ENCODE peak calls at places on chromosomes 7 and 10, in ten cellular contexts. C is AG04449, N is psoas muscle, Z is fibroblast of pulmonary artery, P is heart left ventricle, D is endodermal cell, K is aorta, H is adipocyte, I is A549, W is IMR-90. Y is an unnamed sample.

GRCh38 chr10:111756541-111757061 is 427.0 kb downstream of the GPAM start:
- DNase-seq in H (no peak), C (no peak), N (peak), P (no peak), D (peak), K (no peak), I (peak), Z (no peak), W (no peak), Y (peak)

GRCh38 chr10:91551856-91552255 is 81.0 kb downstream of the PPP1R3C start:
- DNase-seq in Z (peak), P (no peak), N (no peak), C (no peak), W (peak), H (peak), D (peak), I (peak), K (no peak), Y (peak)

GRCh38 chr7:157554393-157555238 is 217.8 kb downstream of the DNAJB6 start:
- DNase-seq in Z (no peak), K (peak), D (peak), P (peak), I (no peak), W (no peak), H (no peak), C (no peak), N (no peak), Y (no peak)

GRCh38 chr7:101126651-101127459 is at the start of gene SERPINE1:
- DNase-seq in I (peak), K (peak), D (peak), N (peak), C (peak), W (peak), P (peak), Z (peak), H (peak), Y (peak)

GRCh38 chr10:11510714-11511113 is 100.7 kb downstream of the USP6NL start:
- DNase-seq in Z (no peak), C (no peak), W (no peak), I (no peak), N (no peak), K (no peak), D (no peak), H (no peak), P (no peak), Y (no peak)

GRCh38 chr7:66768865-66769832 is 28.6 kb downstream of the RABGEF1 start:
- DNase-seq in P (no peak), Z (no peak), W (peak), K (no peak), N (no peak), I (no peak), H (peak), D (no peak), C (no peak), Y (no peak)

GRCh38 chr7:38637957-38638356 is 6.8 kb upstream of the AMPH start:
- DNase-seq in H (no peak), I (no peak), C (no peak), P (no peak), D (no peak), N (no peak), K (no peak), W (no peak), Z (no peak), Y (no peak)

GRCh38 chr7:81684513-81685262 is 85.2 kb downstream of the HGF start:
- DNase-seq in C (peak), K (peak), P (peak), N (peak), H (peak), D (no peak), Z (peak), W (peak), I (peak), Y (peak)

GRCh38 chr10:99329238-99329890 is at the start of gene CNNM1:
- DNase-seq in Z (no peak), C (no peak), H (peak), K (peak), D (peak), I (peak), W (no peak), P (no peak), N (no peak), Y (no peak)

GRCh38 chr7:155979566-155979965 is 167.3 kb upstream of the SHH start:
- DNase-seq in I (no peak), C (no peak), P (no peak), K (no peak), N (no peak), D (peak), H (no peak), W (no peak), Z (no peak), Y (no peak)

GRCh38 chr7:78039791-78040776 is 241.5 kb downstream of the PHTF2 start:
- DNase-seq in W (no peak), H (no peak), Z (peak), D (peak), I (peak), K (peak), C (no peak), P (peak), N (peak), Y (no peak)

GRCh38 chr7:95817846-95818245 is 45.5 kb downstream of the DYNC1I1 start:
- DNase-seq in I (no peak), C (no peak), H (no peak), W (no peak), N (no peak), P (no peak), K (no peak), D (no peak), Z (peak), Y (no peak)

GRCh38 chr7:138625849-138626230 is 75.3 kb downstream of the SVOPL start:
- DNase-seq in P (no peak), K (no peak), I (no peak), H (no peak), C (no peak), Z (no peak), D (no peak), N (no peak), W (no peak), Y (no peak)

GRCh38 chr7:114793155-114793849 is 128.6 kb upstream of the MDFIC start:
- DNase-seq in N (no peak), D (no peak), P (no peak), C (no peak), Z (no peak), H (no peak), K (no peak), I (no peak), W (no peak), Y (no peak)

GRCh38 chr10:118922226-118922625 is 107.3 kb upstream of the NANOS1 start:
- DNase-seq in D (no peak), N (no peak), H (no peak), W (no peak), K (no peak), P (no peak), Z (no peak), I (no peak), C (no peak), Y (peak)

GRCh38 chr10:63917363-63917762 is 396.2 kb downstream of the REEP3 start:
- DNase-seq in H (peak), W (no peak), I (no peak), Z (no peak), P (no peak), K (no peak), C (no peak), D (no peak), N (no peak), Y (no peak)

GRCh38 chr10:102500621-102501149 is 1.8 kb downstream of the ACTR1A start:
- DNase-seq in C (no peak), K (peak), N (no peak), D (no peak), Z (no peak), I (no peak), W (no peak), H (no peak), P (no peak), Y (no peak)
- H3K4me3 ChIP-seq in C (peak), K (no peak), N (peak), D (peak), Z (peak), I (no peak), W (no peak), H (peak), P (peak), Y (no peak)

GRCh38 chr10:77506517-77506916 is 131.1 kb downstream of the KCNMA1 start:
- DNase-seq in D (no peak), I (no peak), N (no peak), K (no peak), W (peak), H (no peak), P (no peak), Z (no peak), C (no peak), Y (no peak)
- H3K4me3 ChIP-seq in D (no peak), I (no peak), N (no peak), K (no peak), W (no peak), H (no peak), P (no peak), Z (no peak), C (no peak), Y (no peak)

GRCh38 chr10:100656479-100656878 is 88.9 kb upstream of the PAX2 start:
- DNase-seq in H (peak), Z (peak), D (peak), N (no peak), I (no peak), P (no peak), C (no peak), W (no peak), K (no peak), Y (no peak)
- H3K4me3 ChIP-seq in H (no peak), Z (no peak), D (no peak), N (peak), I (peak), P (no peak), C (no peak), W (peak), K (no peak), Y (peak)

GRCh38 chr7:131261476-131261994 is 66.1 kb upstream of the MKLN1 start:
- DNase-seq in P (no peak), H (no peak), Z (no peak), I (no peak), W (no peak), K (no peak), N (no peak), D (no peak), C (no peak), Y (no peak)

GRCh38 chr7:131267631-131268030 is 60.0 kb upstream of the MKLN1 start:
- DNase-seq in D (no peak), Z (no peak), H (no peak), I (no peak), P (no peak), N (no peak), W (no peak), K (no peak), C (no peak), Y (no peak)

GRCh38 chr7:131265227-131265626 is 62.4 kb upstream of the MKLN1 start:
- DNase-seq in K (no peak), W (no peak), N (no peak), Z (no peak), C (no peak), D (no peak), P (no peak), I (no peak), H (no peak), Y (no peak)
- H3K4me3 ChIP-seq in K (no peak), W (no peak), N (no peak), Z (no peak), C (no peak), D (no peak), P (no peak), I (no peak), H (no peak), Y (no peak)

DNA sequence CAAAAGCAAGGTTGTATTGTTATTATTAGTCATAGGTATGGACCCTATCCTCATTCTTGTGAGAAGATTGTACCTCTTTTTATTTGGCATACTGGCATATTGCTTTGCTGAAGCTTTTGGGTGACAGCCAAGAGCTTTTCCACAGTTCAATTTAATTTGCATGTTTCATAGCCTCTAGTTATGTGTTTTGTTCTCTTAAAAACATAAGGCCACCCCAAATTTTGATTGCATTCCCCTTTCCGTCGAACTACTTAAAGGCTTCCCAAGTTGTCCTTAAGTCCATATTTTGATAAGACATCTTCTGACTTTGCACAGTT is 1.6 kb downstream of the MCU start:
- DNase-seq in D (no peak), P (no peak), N (no peak), W (no peak), K (no peak), Z (no peak), C (no peak), H (peak), I (no peak), Y (no peak)
- H3K4me3 ChIP-seq in D (peak), P (peak), N (peak), W (peak), K (peak), Z (peak), C (peak), H (peak), I (peak), Y (peak)

DNA sequence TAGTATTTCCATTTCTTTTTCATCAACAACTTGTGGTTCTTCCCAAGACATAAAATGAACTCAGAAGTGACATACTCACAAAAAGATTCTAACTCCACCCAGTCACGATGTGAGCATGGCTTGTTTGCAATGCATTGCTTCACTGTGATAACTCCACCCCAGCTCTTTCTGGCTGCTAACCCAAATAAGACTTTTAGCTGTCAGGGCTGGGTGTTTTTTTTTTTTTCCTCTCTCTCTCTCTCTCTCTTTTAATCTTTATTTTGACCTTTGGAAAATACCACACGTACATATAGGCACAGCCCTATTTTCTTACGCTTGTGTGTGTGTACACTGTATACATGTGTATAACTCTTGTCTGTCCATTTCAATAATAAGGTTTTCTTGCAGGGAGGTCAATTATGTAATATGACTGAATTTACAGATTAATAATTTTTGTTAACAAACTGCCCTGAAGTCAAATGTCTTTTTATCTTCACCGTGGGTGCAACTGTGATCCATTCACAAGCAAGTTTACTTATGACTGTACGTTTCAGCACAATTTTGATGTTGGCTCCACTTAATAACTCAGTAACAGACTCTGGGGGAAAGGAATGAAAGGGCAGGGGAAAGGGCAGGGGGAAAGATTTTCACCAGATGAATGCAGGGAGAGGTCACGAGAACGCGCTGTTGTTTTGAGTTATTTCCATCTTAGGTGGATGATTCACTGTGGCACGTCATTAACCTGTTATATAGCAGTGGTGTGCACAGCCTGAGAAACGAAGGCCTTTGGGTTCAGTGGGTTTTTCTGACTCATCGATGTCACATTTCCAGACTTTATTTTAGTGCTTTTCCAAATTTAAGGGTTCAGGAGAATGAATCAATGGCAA is 49.1 kb downstream of the APBB1IP start:
- DNase-seq in Z (peak), K (no peak), W (peak), D (no peak), P (no peak), H (peak), N (no peak), C (peak), I (peak), Y (peak)
- H3K4me3 ChIP-seq in Z (no peak), K (no peak), W (no peak), D (no peak), P (no peak), H (peak), N (no peak), C (no peak), I (no peak), Y (no peak)

Y was measured in skeletal muscle cell.